ENCODE peak calls at places on chromosome 22, in ten cellular contexts. One of them, this sample, is unnamed.

GRCh38 chr22:49107561-49107960 is 720.1 kb downstream of the BRD1 start:
- DNase-seq in H54: no peak
- DNase-seq in activated CD4-positive, alpha-beta T cell treated with anti-CD3 and anti-CD28 coated beads, Interleukin-2, amount 50 U/mL, for 1 hour: no peak
- DNase-seq in T-cell: no peak
- DNase-seq in AG04449: no peak
- DNase-seq in stimulated activated CD8-positive, alpha-beta memory T cell treated with anti-CD3 and anti-CD28 coated beads, Interleukin-15, amount 100 ng/mL, for 4 hours: no peak
- DNase-seq in heart right ventricle: no peak
- DNase-seq in ovary: no peak
- DNase-seq in NCI-H2227 treated with DMSO at 0.1 percent for 48 hours: no peak
- DNase-seq in NCI-H1930: no peak
- DNase-seq in this sample: no peak

GRCh38 chr22:50717709-50718351 is 20.2 kb upstream of the ACR start:
- DNase-seq in H54: no peak
- DNase-seq in activated CD4-positive, alpha-beta T cell treated with anti-CD3 and anti-CD28 coated beads, Interleukin-2, amount 50 U/mL, for 1 hour: no peak
- DNase-seq in T-cell: no peak
- DNase-seq in AG04449: no peak
- DNase-seq in stimulated activated CD8-positive, alpha-beta memory T cell treated with anti-CD3 and anti-CD28 coated beads, Interleukin-15, amount 100 ng/mL, for 4 hours: no peak
- DNase-seq in heart right ventricle: no peak
- DNase-seq in ovary: no peak
- DNase-seq in NCI-H2227 treated with DMSO at 0.1 percent for 48 hours: no peak
- DNase-seq in NCI-H1930: no peak
- DNase-seq in this sample: no peak

GRCh38 chr22:33971561-33971961 is 51.3 kb upstream of the LARGE1 start:
- DNase-seq in H54: no peak
- DNase-seq in activated CD4-positive, alpha-beta T cell treated with anti-CD3 and anti-CD28 coated beads, Interleukin-2, amount 50 U/mL, for 1 hour: no peak
- DNase-seq in T-cell: no peak
- DNase-seq in AG04449: no peak
- DNase-seq in stimulated activated CD8-positive, alpha-beta memory T cell treated with anti-CD3 and anti-CD28 coated beads, Interleukin-15, amount 100 ng/mL, for 4 hours: no peak
- DNase-seq in heart right ventricle: no peak
- DNase-seq in ovary: no peak
- DNase-seq in NCI-H2227 treated with DMSO at 0.1 percent for 48 hours: no peak
- DNase-seq in NCI-H1930: no peak
- DNase-seq in this sample: no peak

GRCh38 chr22:19971276-19972124 is 29.9 kb upstream of the TXNRD2 start:
- DNase-seq in H54: no peak
- DNase-seq in activated CD4-positive, alpha-beta T cell treated with anti-CD3 and anti-CD28 coated beads, Interleukin-2, amount 50 U/mL, for 1 hour: no peak
- DNase-seq in T-cell: no peak
- DNase-seq in AG04449: no peak
- DNase-seq in stimulated activated CD8-positive, alpha-beta memory T cell treated with anti-CD3 and anti-CD28 coated beads, Interleukin-15, amount 100 ng/mL, for 4 hours: no peak
- DNase-seq in heart right ventricle: no peak
- DNase-seq in ovary: no peak
- DNase-seq in NCI-H2227 treated with DMSO at 0.1 percent for 48 hours: no peak
- DNase-seq in NCI-H1930: no peak
- DNase-seq in this sample: no peak

GRCh38 chr22:49202226-49202625 is 625.4 kb downstream of the BRD1 start:
- DNase-seq in H54: no peak
- DNase-seq in activated CD4-positive, alpha-beta T cell treated with anti-CD3 and anti-CD28 coated beads, Interleukin-2, amount 50 U/mL, for 1 hour: no peak
- DNase-seq in T-cell: no peak
- DNase-seq in AG04449: no peak
- DNase-seq in stimulated activated CD8-positive, alpha-beta memory T cell treated with anti-CD3 and anti-CD28 coated beads, Interleukin-15, amount 100 ng/mL, for 4 hours: no peak
- DNase-seq in heart right ventricle: no peak
- DNase-seq in ovary: no peak
- DNase-seq in NCI-H2227 treated with DMSO at 0.1 percent for 48 hours: no peak
- DNase-seq in NCI-H1930: no peak
- DNase-seq in this sample: no peak

GRCh38 chr22:26170795-26171194 is 1.5 kb downstream of the SEZ6L start:
- DNase-seq in H54: no peak
- DNase-seq in activated CD4-positive, alpha-beta T cell treated with anti-CD3 and anti-CD28 coated beads, Interleukin-2, amount 50 U/mL, for 1 hour: no peak
- DNase-seq in T-cell: no peak
- DNase-seq in AG04449: no peak
- DNase-seq in stimulated activated CD8-positive, alpha-beta memory T cell treated with anti-CD3 and anti-CD28 coated beads, Interleukin-15, amount 100 ng/mL, for 4 hours: no peak
- DNase-seq in heart right ventricle: peak; percentile 10
- DNase-seq in ovary: no peak
- DNase-seq in NCI-H2227 treated with DMSO at 0.1 percent for 48 hours: peak; percentile 12
- DNase-seq in NCI-H1930: no peak
- DNase-seq in this sample: peak; percentile 52

GRCh38 chr22:45101828-45102227 is 61.9 kb upstream of the NUP50 start:
- DNase-seq in H54: peak; percentile 29
- DNase-seq in activated CD4-positive, alpha-beta T cell treated with anti-CD3 and anti-CD28 coated beads, Interleukin-2, amount 50 U/mL, for 1 hour: peak; percentile 26
- DNase-seq in T-cell: peak; percentile 15
- DNase-seq in AG04449: no peak
- DNase-seq in stimulated activated CD8-positive, alpha-beta memory T cell treated with anti-CD3 and anti-CD28 coated beads, Interleukin-15, amount 100 ng/mL, for 4 hours: no peak
- DNase-seq in heart right ventricle: no peak
- DNase-seq in ovary: peak; percentile 45
- DNase-seq in NCI-H2227 treated with DMSO at 0.1 percent for 48 hours: no peak
- DNase-seq in NCI-H1930: peak; percentile 44
- DNase-seq in this sample: peak; percentile 50

GRCh38 chr22:20448630-20449029 is 11.0 kb upstream of the SCARF2 start:
- DNase-seq in H54: no peak
- DNase-seq in activated CD4-positive, alpha-beta T cell treated with anti-CD3 and anti-CD28 coated beads, Interleukin-2, amount 50 U/mL, for 1 hour: no peak
- DNase-seq in T-cell: no peak
- DNase-seq in AG04449: no peak
- DNase-seq in stimulated activated CD8-positive, alpha-beta memory T cell treated with anti-CD3 and anti-CD28 coated beads, Interleukin-15, amount 100 ng/mL, for 4 hours: no peak
- DNase-seq in heart right ventricle: no peak
- DNase-seq in ovary: no peak
- DNase-seq in NCI-H2227 treated with DMSO at 0.1 percent for 48 hours: no peak
- DNase-seq in NCI-H1930: no peak
- DNase-seq in this sample: no peak

GRCh38 chr22:50737728-50738648 is at the start of gene ACR:
- DNase-seq in H54: no peak
- DNase-seq in activated CD4-positive, alpha-beta T cell treated with anti-CD3 and anti-CD28 coated beads, Interleukin-2, amount 50 U/mL, for 1 hour: no peak
- DNase-seq in T-cell: no peak
- DNase-seq in AG04449: no peak
- DNase-seq in stimulated activated CD8-positive, alpha-beta memory T cell treated with anti-CD3 and anti-CD28 coated beads, Interleukin-15, amount 100 ng/mL, for 4 hours: no peak
- DNase-seq in heart right ventricle: no peak
- DNase-seq in ovary: no peak
- DNase-seq in NCI-H2227 treated with DMSO at 0.1 percent for 48 hours: no peak
- DNase-seq in NCI-H1930: no peak
- DNase-seq in this sample: peak; percentile 9

GRCh38 chr22:38346506-38346905 is 29.3 kb upstream of the CSNK1E start:
- DNase-seq in H54: no peak
- DNase-seq in activated CD4-positive, alpha-beta T cell treated with anti-CD3 and anti-CD28 coated beads, Interleukin-2, amount 50 U/mL, for 1 hour: no peak
- DNase-seq in T-cell: no peak
- DNase-seq in AG04449: no peak
- DNase-seq in stimulated activated CD8-positive, alpha-beta memory T cell treated with anti-CD3 and anti-CD28 coated beads, Interleukin-15, amount 100 ng/mL, for 4 hours: no peak
- DNase-seq in heart right ventricle: no peak
- DNase-seq in ovary: no peak
- DNase-seq in NCI-H2227 treated with DMSO at 0.1 percent for 48 hours: no peak
- DNase-seq in NCI-H1930: no peak
- DNase-seq in this sample: no peak

GRCh38 chr22:24440718-24441405 is 13.5 kb downstream of the ADORA2A start:
- DNase-seq in H54: no peak
- DNase-seq in activated CD4-positive, alpha-beta T cell treated with anti-CD3 and anti-CD28 coated beads, Interleukin-2, amount 50 U/mL, for 1 hour: no peak
- DNase-seq in T-cell: no peak
- DNase-seq in AG04449: no peak
- DNase-seq in stimulated activated CD8-positive, alpha-beta memory T cell treated with anti-CD3 and anti-CD28 coated beads, Interleukin-15, amount 100 ng/mL, for 4 hours: no peak
- DNase-seq in heart right ventricle: no peak
- DNase-seq in ovary: peak; percentile 16
- DNase-seq in NCI-H2227 treated with DMSO at 0.1 percent for 48 hours: no peak
- DNase-seq in NCI-H1930: no peak
- DNase-seq in this sample: no peak

GRCh38 chr22:45977551-45978274 is 751 bp upstream of the WNT7B start:
- DNase-seq in H54: no peak
- DNase-seq in activated CD4-positive, alpha-beta T cell treated with anti-CD3 and anti-CD28 coated beads, Interleukin-2, amount 50 U/mL, for 1 hour: no peak
- DNase-seq in T-cell: peak; percentile 6
- DNase-seq in AG04449: no peak
- DNase-seq in stimulated activated CD8-positive, alpha-beta memory T cell treated with anti-CD3 and anti-CD28 coated beads, Interleukin-15, amount 100 ng/mL, for 4 hours: no peak
- DNase-seq in heart right ventricle: no peak
- DNase-seq in ovary: no peak
- DNase-seq in NCI-H2227 treated with DMSO at 0.1 percent for 48 hours: no peak
- DNase-seq in NCI-H1930: peak; percentile 22
- DNase-seq in this sample: no peak

GRCh38 chr22:42862045-42862734 is 5.1 kb upstream of the ARFGAP3 start:
- DNase-seq in H54: no peak
- DNase-seq in activated CD4-positive, alpha-beta T cell treated with anti-CD3 and anti-CD28 coated beads, Interleukin-2, amount 50 U/mL, for 1 hour: no peak
- DNase-seq in T-cell: no peak
- DNase-seq in AG04449: no peak
- DNase-seq in stimulated activated CD8-positive, alpha-beta memory T cell treated with anti-CD3 and anti-CD28 coated beads, Interleukin-15, amount 100 ng/mL, for 4 hours: no peak
- DNase-seq in heart right ventricle: no peak
- DNase-seq in ovary: no peak
- DNase-seq in NCI-H2227 treated with DMSO at 0.1 percent for 48 hours: no peak
- DNase-seq in NCI-H1930: no peak
- DNase-seq in this sample: no peak

GRCh38 chr22:38310518-38311330 is 6.5 kb downstream of the CSNK1E start:
- DNase-seq in H54: no peak
- DNase-seq in activated CD4-positive, alpha-beta T cell treated with anti-CD3 and anti-CD28 coated beads, Interleukin-2, amount 50 U/mL, for 1 hour: no peak
- DNase-seq in T-cell: no peak
- DNase-seq in AG04449: no peak
- DNase-seq in stimulated activated CD8-positive, alpha-beta memory T cell treated with anti-CD3 and anti-CD28 coated beads, Interleukin-15, amount 100 ng/mL, for 4 hours: no peak
- DNase-seq in heart right ventricle: peak; percentile 44
- DNase-seq in ovary: no peak
- DNase-seq in NCI-H2227 treated with DMSO at 0.1 percent for 48 hours: no peak
- DNase-seq in NCI-H1930: no peak
- DNase-seq in this sample: no peak